ENCODE peak calls at places on chromosome 1, in six cellular contexts. Y is fibroblast of lung, E is brain microvascular endothelial cell, M is astrocyte of the cerebellum, S is astrocyte of the spinal cord, G is stomach. P is an unnamed sample.
A peak's percentile ranks its signal among the peaks of the same experiment; 100 is the strongest.

GRCh38 chr1:236854602-236854978 is 59.5 kb downstream of the MTR start:
- DNase-seq in Y (no peak), E (peak; percentile 47), M (peak; percentile 60), S (peak; percentile 65), G (no peak), P (no peak)

GRCh38 chr1:170377896-170378634 is 153.9 kb upstream of the GORAB start:
- DNase-seq in Y (peak; percentile 38), E (no peak), M (no peak), S (no peak), G (no peak), P (no peak)

GRCh38 chr1:38031513-38031866 is 15.1 kb downstream of the POU3F1 start:
- DNase-seq in Y (no peak), E (no peak), M (no peak), S (no peak), G (no peak), P (no peak)

GRCh38 chr1:28056129-28056925 is 32.1 kb downstream of the EYA3 start:
- DNase-seq in Y (no peak), E (no peak), M (no peak), S (no peak), G (no peak), P (no peak)

GRCh38 chr1:77986810-77987209 is 7.9 kb upstream of the FUBP1 start:
- DNase-seq in Y (no peak), E (no peak), M (no peak), S (no peak), G (no peak), P (no peak)

GRCh38 chr1:190176776-190177175 is 300.9 kb downstream of the BRINP3 start:
- DNase-seq in Y (peak; percentile 43), E (no peak), M (no peak), S (peak; percentile 39), G (no peak), P (no peak)

GRCh38 chr1:8523641-8524206 is 205.8 kb downstream of the SLC45A1 start:
- DNase-seq in Y (no peak), E (no peak), M (no peak), S (no peak), G (no peak), P (no peak)

GRCh38 chr1:27979859-27980201 is 20.1 kb downstream of the XKR8 start:
- DNase-seq in Y (no peak), E (no peak), M (no peak), S (no peak), G (no peak), P (no peak)

GRCh38 chr1:75233302-75233929 is 99.2 kb downstream of the LHX8 start:
- DNase-seq in Y (peak; percentile 4), E (peak; percentile 8), M (peak; percentile 20), S (peak; percentile 34), G (no peak), P (peak; percentile 6)

GRCh38 chr1:201112173-201112731 is at the start of gene CACNA1S:
- DNase-seq in Y (no peak), E (no peak), M (no peak), S (no peak), G (no peak), P (no peak)

GRCh38 chr1:116325922-116326321 is 47.1 kb upstream of the ATP1A1 start:
- DNase-seq in Y (no peak), E (no peak), M (no peak), S (no peak), G (no peak), P (no peak)

GRCh38 chr1:60573726-60574409 is 500.3 kb upstream of the C1orf87 start:
- DNase-seq in Y (peak; percentile 69), E (peak; percentile 75), M (no peak), S (peak; percentile 79), G (no peak), P (peak; percentile 6)

GRCh38 chr1:15616704-15617172 is 520 bp upstream of the DDI2 start:
- DNase-seq in Y (no peak), E (no peak), M (no peak), S (no peak), G (no peak), P (no peak)

GRCh38 chr1:245923215-245923614 is 583.9 kb downstream of the SMYD3 start:
- DNase-seq in Y (no peak), E (no peak), M (no peak), S (no peak), G (no peak), P (no peak)

GRCh38 chr1:40306296-40306695 is 10.8 kb downstream of the COL9A2 start:
- DNase-seq in Y (no peak), E (no peak), M (no peak), S (no peak), G (peak; percentile 54), P (no peak)

GRCh38 chr1:109264379-109264755 is 15.0 kb downstream of the CELSR2 start:
- DNase-seq in Y (no peak), E (no peak), M (no peak), S (no peak), G (no peak), P (no peak)

GRCh38 chr1:204455063-204455830 is 39.4 kb downstream of the PIK3C2B start:
- DNase-seq in Y (no peak), E (no peak), M (no peak), S (no peak), G (no peak), P (no peak)

GRCh38 chr1:211323156-211324063 is 3.2 kb upstream of the TRAF5 start:
- DNase-seq in Y (peak; percentile 68), E (peak; percentile 78), M (peak; percentile 37), S (peak; percentile 62), G (peak; percentile 70), P (no peak)

GRCh38 chr1:84083321-84083720 is 60.8 kb upstream of the PRKACB start:
- DNase-seq in Y (no peak), E (no peak), M (no peak), S (no peak), G (no peak), P (no peak)

GRCh38 chr1:211546543-211546942 is 32.4 kb downstream of the SLC30A1 start:
- DNase-seq in Y (no peak), E (no peak), M (no peak), S (no peak), G (no peak), P (no peak)

DNA sequence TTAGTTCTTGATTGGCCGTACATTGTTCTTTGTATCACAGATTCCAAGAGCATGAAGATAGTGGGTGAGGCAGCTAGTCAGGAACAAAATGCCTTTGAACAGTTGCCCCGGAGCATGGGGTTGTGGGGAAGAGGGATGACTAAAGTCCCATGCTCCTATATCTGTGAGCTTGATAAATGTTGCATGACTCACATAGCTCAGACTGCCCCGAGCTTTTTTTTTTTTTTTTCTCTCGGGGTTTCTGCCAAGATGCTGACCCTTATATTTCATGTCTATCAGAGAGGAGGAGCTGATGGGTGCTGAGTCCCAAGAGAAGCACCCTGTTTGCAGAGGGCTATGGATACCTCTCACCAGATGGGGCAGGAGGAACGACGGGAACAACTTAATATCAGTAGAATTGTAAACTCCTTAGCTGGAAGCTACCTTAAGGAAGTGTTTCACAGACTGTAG is 40.6 kb downstream of the SRRM1 start:
- DNase-seq in Y (peak; percentile 94), E (peak; percentile 95), M (peak; percentile 79), S (peak; percentile 95), G (no peak), P (peak; percentile 59)
- TF ChIP-seq CTCF in Y (no peak), E (no peak), M (no peak), S (no peak), G (no peak), P (no peak)

DNA sequence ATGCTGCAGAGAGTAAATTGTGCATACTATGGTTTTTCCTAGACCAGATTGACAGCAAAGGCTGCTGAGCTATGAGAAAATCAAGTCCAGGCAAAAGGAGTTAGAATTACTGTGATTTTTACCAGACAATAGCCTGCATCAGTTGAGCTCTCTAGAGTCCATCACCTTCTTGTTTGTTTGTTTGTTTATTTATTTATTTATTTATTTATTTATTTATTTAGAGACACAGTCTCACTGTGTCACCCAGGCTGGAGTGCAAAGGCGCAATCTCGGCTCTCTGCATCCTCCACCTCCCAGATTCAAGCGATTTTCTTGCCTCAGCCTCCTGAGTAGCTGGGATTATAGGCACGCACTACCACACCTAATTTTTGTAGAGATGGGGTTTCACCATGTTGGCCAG is 24.2 kb upstream of the ABCB10 start:
- DNase-seq in Y (no peak), E (no peak), M (no peak), S (no peak), G (no peak), P (no peak)
- H3K4me3 ChIP-seq in Y (no peak overlapping the region), E (no peak overlapping the region), M (no peak overlapping the region), S (no peak overlapping the region), G (no peak overlapping the region), P (no peak overlapping the region)

GRCh38 chr1:160340146-160340545 is 2.9 kb downstream of the COPA start:
- DNase-seq in Y (no peak), E (no peak), M (no peak), S (no peak), G (no peak), P (no peak)

GRCh38 chr1:160342520-160342919 is 530 bp downstream of the COPA start:
- DNase-seq in Y (peak; percentile 19), E (no peak), M (no peak), S (peak; percentile 18), G (no peak), P (no peak)

GRCh38 chr1:160346953-160347352 is 3.8 kb downstream of the NCSTN start:
- DNase-seq in Y (no peak), E (no peak), M (no peak), S (no peak), G (no peak), P (no peak)

GRCh38 chr1:160340866-160341265 is 2.2 kb downstream of the COPA start:
- DNase-seq in Y (no peak), E (no peak), M (no peak), S (no peak), G (no peak), P (no peak)

DNA sequence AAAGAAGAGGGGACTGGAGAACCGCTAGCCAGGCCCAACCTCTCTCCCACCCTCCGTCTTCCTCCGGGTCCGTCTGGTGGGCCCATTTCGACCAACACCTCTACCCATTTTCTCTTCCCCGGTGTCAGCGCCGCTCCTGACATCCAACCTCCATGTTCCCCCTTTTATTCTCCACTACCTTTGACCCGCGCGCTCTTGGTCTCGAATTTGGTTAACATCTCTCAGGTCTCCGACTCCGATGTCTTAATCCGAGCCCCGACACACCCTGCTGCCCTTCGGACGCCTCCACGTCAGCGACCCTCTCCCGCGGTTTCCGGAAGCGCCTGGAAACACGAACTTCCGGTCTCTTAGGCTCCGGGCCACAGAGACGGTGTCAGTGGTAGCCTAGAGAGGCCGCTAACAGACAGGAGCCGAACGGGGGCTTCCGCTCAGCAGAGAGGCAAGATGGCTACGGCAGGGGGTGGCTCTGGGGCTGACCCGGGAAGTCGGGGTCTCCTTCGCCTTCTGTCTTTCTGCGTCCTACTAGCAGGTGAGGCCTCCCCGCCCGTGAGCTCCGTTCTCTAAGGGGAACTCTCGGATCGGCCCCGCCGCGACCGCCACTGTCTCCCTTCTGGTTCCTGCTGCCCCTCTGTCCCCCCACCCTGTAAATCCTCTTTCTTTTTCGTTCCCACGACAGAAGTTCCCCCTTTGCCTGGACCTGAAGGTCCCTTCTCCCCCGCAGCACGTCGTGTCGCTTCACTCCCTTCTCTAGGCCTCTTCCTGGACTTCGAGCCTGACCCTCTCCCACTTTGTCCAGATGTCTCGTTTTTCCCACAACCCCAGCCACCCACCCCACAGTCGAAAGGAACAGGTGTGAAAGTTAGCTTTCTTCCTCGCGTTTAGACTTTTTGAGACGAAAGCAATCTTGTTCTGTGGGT is at the start of the genes COPA and NCSTN:
- DNase-seq in Y (peak; percentile 97), E (peak; percentile 97), M (peak; percentile 94), S (peak; percentile 97), G (peak; percentile 92), P (peak; percentile 85)
- TF ChIP-seq CTCF in Y (no peak), E (peak; percentile 1), M (no peak), S (peak; percentile 7), G (no peak), P (no peak)

DNA sequence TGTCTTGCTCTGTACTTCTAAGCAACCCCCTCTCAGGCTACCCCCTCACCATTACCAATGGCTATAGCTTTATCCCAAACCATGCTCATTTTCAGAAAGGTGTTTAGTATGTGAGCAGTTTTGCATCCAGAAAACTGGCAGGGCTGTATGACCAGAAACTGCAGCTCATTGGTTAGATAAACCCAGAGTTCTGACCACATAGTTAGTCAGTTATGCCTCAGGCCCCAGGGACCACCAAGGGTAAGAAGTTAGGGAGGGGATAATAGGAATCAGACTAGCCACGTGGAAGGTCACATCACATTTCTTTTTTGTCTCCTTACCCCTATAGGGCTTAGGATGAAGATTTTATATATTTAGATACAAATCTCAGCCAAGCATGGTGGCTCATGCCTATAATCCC is 1.2 kb downstream of the ITGA10 start:
- DNase-seq in Y (no peak), E (peak; percentile 38), M (no peak), S (peak; percentile 49), G (no peak), P (no peak)
- H3K4me3 ChIP-seq in Y (peak overlapping the region; percentile 26), E (peak overlapping the region; percentile 32), M (peak overlapping the region; percentile 26), S (peak overlapping the region; percentile 41), G (no peak overlapping the region), P (no peak overlapping the region)